ENCODE peak calls at places on chromosome 21, in eight cellular contexts. G is OCI-LY7, R is GM23338, C is PC-3, V is HCT116, O is PC-9, Q is MM.1S, B is SK-N-SH. K is an unnamed sample.

GRCh38 chr21:42025392-42026071 is 15.4 kb upstream of the ZBTB21 start:
- DNase-seq in C (no peak), R (no peak), O (no peak), V (no peak), G (no peak), B (no peak), Q (no peak), K (peak; percentile 92)

GRCh38 chr21:36839123-36839522 is 127.3 kb downstream of the HLCS start:
- DNase-seq in Q (no peak), G (no peak), C (no peak), V (no peak), R (no peak), O (no peak), B (no peak), K (peak; percentile 64)

GRCh38 chr21:35406600-35406999 is 357.5 kb upstream of the RUNX1 start:
- DNase-seq in G (no peak), C (no peak), R (no peak), B (no peak), Q (no peak), O (no peak), V (no peak), K (no peak)

GRCh38 chr21:43825610-43825935 is 36.2 kb downstream of the RRP1 start:
- DNase-seq in R (no peak), Q (no peak), B (peak; percentile 22), G (no peak), O (no peak), V (no peak), C (no peak), K (no peak)

GRCh38 chr21:42526379-42526727 is 12.7 kb downstream of the SLC37A1 start:
- DNase-seq in B (no peak), R (no peak), O (no peak), C (no peak), V (no peak), G (no peak), Q (no peak), K (no peak)

GRCh38 chr21:28447453-28447852 is 545.2 kb downstream of the LTN1 start:
- DNase-seq in R (no peak), Q (no peak), C (no peak), V (no peak), O (no peak), B (no peak), G (no peak), K (peak; percentile 66)

GRCh38 chr21:31354604-31355443 is 10.8 kb upstream of the TIAM1 start:
- DNase-seq in R (peak; percentile 25), C (peak; percentile 99), G (no peak), V (peak; percentile 98), O (peak; percentile 66), Q (no peak), B (no peak), K (peak; percentile 94)

GRCh38 chr21:14487490-14488432 is 58.4 kb downstream of the SAMSN1 start:
- DNase-seq in O (no peak), B (no peak), C (no peak), V (no peak), R (no peak), Q (no peak), G (no peak), K (no peak)

GRCh38 chr21:32727478-32727727 is 410 bp downstream of the SYNJ1 start:
- DNase-seq in V (no peak), O (no peak), R (no peak), C (no peak), B (no peak), G (no peak), Q (no peak), K (no peak)

GRCh38 chr21:31161157-31161556 is 122.9 kb upstream of the KRTAP19-8 start:
- DNase-seq in R (peak; percentile 52), Q (no peak), G (no peak), O (peak; percentile 3), V (no peak), B (peak; percentile 44), C (no peak), K (peak; percentile 87)

DNA sequence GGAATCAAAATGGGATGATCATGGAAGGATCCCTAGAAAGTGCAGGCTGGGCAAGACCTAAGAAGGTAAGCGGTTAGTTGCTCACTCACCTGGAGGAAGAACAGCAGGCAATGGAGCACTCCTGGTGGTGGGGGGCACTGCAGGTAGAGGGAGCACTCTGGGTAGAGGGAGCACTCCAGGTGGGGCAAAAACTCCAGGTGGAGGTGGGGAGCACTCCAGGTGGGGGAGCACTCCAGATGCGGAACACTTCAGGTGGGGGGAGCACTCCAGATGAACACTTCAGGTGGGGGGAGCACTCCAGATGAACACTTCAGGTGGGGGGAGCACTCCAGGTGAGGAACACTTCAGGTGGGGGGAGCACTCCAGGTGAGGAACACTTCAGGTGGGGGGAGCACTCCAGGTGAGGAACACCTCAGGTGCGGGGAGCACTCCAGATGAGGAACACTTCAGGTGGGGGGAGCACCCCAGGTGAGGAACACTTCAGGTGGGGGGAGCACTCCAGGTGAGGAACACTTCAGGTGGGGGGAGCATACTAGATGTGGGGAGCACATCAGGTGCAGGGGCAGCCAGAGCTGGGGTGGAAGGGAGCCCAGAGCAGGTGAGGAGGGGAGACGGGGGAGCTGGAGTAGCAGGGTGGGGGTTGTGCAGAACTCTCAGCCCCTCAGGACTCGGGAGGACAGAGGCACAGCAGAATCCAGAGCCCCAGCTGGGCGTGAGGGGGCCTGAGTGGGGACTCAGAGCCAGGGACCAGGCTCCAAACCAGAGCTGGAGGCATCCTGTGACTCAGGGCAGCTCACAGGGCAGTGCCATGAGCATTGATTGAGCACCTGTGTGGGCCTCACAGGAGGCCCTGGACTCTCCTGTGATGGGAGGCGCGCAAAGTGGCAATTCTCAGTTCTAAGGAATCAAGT is 37.7 kb upstream of the COL6A1 start:
- DNase-seq in Q (no peak), C (no peak), R (no peak), B (no peak), O (no peak), G (no peak), V (no peak), K (peak; percentile 30)
- H3K9me2 ChIP-seq in Q (no peaks in the 10 kb centered on the region), C (no peaks in the 10 kb centered on the region), R (no peaks in the 10 kb centered on the region), B (no peaks in the 10 kb centered on the region), O (no peaks in the 10 kb centered on the region), G (no peaks in the 10 kb centered on the region), V (no peaks in the 10 kb centered on the region), K (no peaks in the 10 kb centered on the region)

GRCh38 chr21:34020934-34021553 is 52.3 kb upstream of the MRPS6 start:
- DNase-seq in B (no peak), G (no peak), O (no peak), R (no peak), C (no peak), V (no peak), Q (no peak), K (no peak)

GRCh38 chr21:34018185-34018584 is 55.2 kb upstream of the MRPS6 start:
- DNase-seq in B (no peak), V (no peak), Q (peak; percentile 81), R (no peak), O (no peak), C (no peak), G (peak; percentile 21), K (no peak)

GRCh38 chr21:34020005-34020847 is 53.2 kb upstream of the MRPS6 start:
- DNase-seq in G (peak; percentile 95), B (no peak), R (no peak), O (no peak), V (no peak), C (no peak), Q (peak; percentile 61), K (no peak)

GRCh38 chr21:34018910-34019309 is 54.5 kb upstream of the MRPS6 start:
- DNase-seq in B (no peak), O (no peak), Q (peak; percentile 63), G (peak; percentile 83), V (no peak), R (no peak), C (no peak), K (no peak)

GRCh38 chr21:34019402-34019801 is 54.0 kb upstream of the MRPS6 start:
- DNase-seq in G (peak; percentile 37), Q (no peak), B (no peak), R (no peak), C (no peak), O (no peak), V (no peak), K (no peak)
- H3K4me1 ChIP-seq in G (peaks cover 69% of the 10 kb centered on the region), Q (peaks cover 32% of the 10 kb centered on the region), B (peaks cover 3% of the 10 kb centered on the region), R (peaks cover 17% of the 10 kb centered on the region), C (peaks cover 7% of the 10 kb centered on the region), O (no peaks in the 10 kb centered on the region), V (peaks cover 15% of the 10 kb centered on the region), K (peaks cover 12% of the 10 kb centered on the region)

DNA sequence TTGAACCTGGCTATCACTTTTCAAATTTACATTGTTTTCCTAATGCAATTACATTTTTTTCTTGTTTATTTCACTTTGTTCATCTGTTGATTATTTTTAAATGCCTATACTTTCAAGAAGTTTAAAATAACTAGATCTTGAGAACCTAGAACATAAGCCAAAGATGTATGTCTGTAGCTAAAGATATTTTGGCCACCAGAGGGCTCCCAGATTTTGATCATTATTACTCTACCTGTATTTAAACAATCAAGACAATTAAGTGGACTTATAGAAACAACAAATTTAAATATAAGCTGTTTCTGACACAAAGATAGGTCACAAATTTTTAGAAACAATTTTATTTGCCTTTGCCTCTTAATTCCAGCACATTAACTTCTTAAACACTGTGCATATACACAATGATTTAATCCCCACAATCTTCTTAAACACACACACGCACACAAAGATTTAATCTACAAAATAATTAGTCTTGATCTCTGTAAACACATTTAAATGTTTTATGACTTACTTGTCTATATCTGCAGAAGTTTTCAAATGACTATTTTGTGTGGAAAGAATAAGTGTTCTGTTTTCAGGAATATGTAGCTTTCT is 380.0 kb downstream of the DSCAM start:
- DNase-seq in R (peak; percentile 32), C (peak; percentile 60), Q (peak; percentile 68), B (peak; percentile 17), G (peak; percentile 4), V (no peak), O (no peak), K (no peak)
- H3K9me2 ChIP-seq in R (no peaks in the 10 kb centered on the region), C (no peaks in the 10 kb centered on the region), Q (no peaks in the 10 kb centered on the region), B (no peaks in the 10 kb centered on the region), G (no peaks in the 10 kb centered on the region), V (no peaks in the 10 kb centered on the region), O (no peaks in the 10 kb centered on the region), K (no peaks in the 10 kb centered on the region)

DNA sequence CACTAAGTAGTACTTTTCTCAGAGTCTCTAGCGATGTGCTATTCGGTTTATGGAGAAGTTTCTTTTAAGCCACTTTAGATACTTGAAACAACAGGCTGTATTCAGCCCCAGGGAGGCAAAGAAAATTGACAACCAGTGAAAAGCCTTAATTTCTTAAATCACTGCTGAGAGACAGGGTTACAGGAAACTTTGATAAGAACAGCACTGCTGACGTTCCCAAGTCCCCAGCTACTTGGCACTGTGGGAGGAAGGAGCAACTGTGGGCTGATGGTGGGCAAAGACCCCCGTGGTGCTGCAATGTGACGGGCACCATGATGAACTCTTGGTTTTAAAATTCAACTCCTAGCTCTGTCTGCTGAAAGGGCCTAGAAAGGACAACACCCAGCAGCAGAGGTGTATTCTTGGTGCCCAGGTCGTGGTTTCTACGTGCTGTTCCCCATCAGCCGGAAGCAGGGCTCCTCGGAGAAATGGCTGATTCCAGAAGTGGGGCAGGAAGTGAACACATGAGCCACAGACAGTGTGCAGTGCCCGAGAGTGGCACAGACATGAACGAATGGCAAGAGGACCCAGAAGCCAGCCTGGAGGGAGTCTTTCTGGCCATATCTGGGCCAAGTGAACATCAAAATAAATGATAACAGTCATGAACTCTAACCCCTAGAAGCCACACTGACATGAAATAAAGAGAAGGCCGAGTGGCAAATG is 5.3 kb downstream of the PTTG1IP start:
- DNase-seq in Q (no peak), V (no peak), R (no peak), C (no peak), G (no peak), O (no peak), B (no peak), K (no peak)
- H3K4me1 ChIP-seq in Q (peaks cover 20% of the 10 kb centered on the region), V (peaks cover 63% of the 10 kb centered on the region), R (peaks cover 34% of the 10 kb centered on the region), C (peaks cover 62% of the 10 kb centered on the region), G (peaks cover 23% of the 10 kb centered on the region), O (peaks cover 55% of the 10 kb centered on the region), B (peaks cover 48% of the 10 kb centered on the region), K (peaks cover 63% of the 10 kb centered on the region)

GRCh38 chr21:38088916-38089762 is 167.7 kb upstream of the KCNJ15 start:
- DNase-seq in R (no peak), C (no peak), Q (no peak), V (no peak), G (no peak), B (no peak), O (no peak), K (no peak)
- H3K9me2 ChIP-seq in R (peaks cover 9% of the 10 kb centered on the region), C (no peaks in the 10 kb centered on the region), Q (no peaks in the 10 kb centered on the region), V (no peaks in the 10 kb centered on the region), G (no peaks in the 10 kb centered on the region), B (no peaks in the 10 kb centered on the region), O (no peaks in the 10 kb centered on the region), K (no peaks in the 10 kb centered on the region)

K was measured in GM23248.